ENCODE peak calls at places on chromosomes 1 and 21, in four cellular contexts. W is uterus; P is CD8-positive, alpha-beta memory T cell; S is transverse colon. V is an unnamed sample.

GRCh38 chr1:92961131-92961895 is at the start of gene DIPK1A:
- DNase-seq in P (peak; percentile 70), W (peak; percentile 78), S (peak; percentile 82), V (peak; percentile 75)

GRCh38 chr1:32867151-32867550 is 3.6 kb downstream of the FNDC5 start:
- DNase-seq in P (no peak), W (no peak), S (no peak), V (no peak)

GRCh38 chr1:98327151-98327918 is 334.2 kb upstream of the SNX7 start:
- DNase-seq in S (no peak), P (no peak), W (no peak), V (peak; percentile 88)

GRCh38 chr1:23224721-23225648 is 7.7 kb upstream of the HTR1D start:
- DNase-seq in S (peak; percentile 76), P (no peak), W (no peak), V (peak; percentile 64)

GRCh38 chr1:207321790-207322530 is 482 bp downstream of the CD55 start:
- DNase-seq in S (no peak), P (no peak), W (no peak), V (peak; percentile 9)

GRCh38 chr1:7008331-7008730 is 223.1 kb downstream of the CAMTA1 start:
- DNase-seq in W (no peak), P (no peak), S (no peak), V (no peak)

GRCh38 chr21:28627261-28627660 is 365.4 kb downstream of the LTN1 start:
- DNase-seq in S (no peak), W (no peak), P (no peak), V (no peak)

GRCh38 chr1:23611601-23612327 is 52.5 kb upstream of the ID3 start:
- DNase-seq in P (no peak), S (no peak), W (no peak), V (no peak)

GRCh38 chr1:60575326-60575874 is 501.8 kb upstream of the C1orf87 start:
- DNase-seq in S (no peak), W (no peak), P (no peak), V (no peak)

GRCh38 chr1:159172599-159173291 is 1.3 kb downstream of the CADM3 start:
- DNase-seq in W (no peak), P (no peak), S (no peak), V (no peak)

GRCh38 chr1:178266619-178267066 is 172.7 kb downstream of the RASAL2 start:
- DNase-seq in W (no peak), P (no peak), S (no peak), V (no peak)

GRCh38 chr1:200774735-200775449 is 36.2 kb downstream of the CAMSAP2 start:
- DNase-seq in P (no peak), S (no peak), W (no peak), V (peak; percentile 55)

GRCh38 chr1:28577052-28577678 is 14.9 kb upstream of the RAB42 start:
- DNase-seq in P (no peak), W (no peak), S (no peak), V (no peak)

GRCh38 chr21:36429672-36430546 is 44.7 kb downstream of the CHAF1B start:
- DNase-seq in W (peak; percentile 82), S (peak; percentile 43), P (peak; percentile 42), V (peak; percentile 97)

GRCh38 chr1:18118491-18118890 is 10.9 kb downstream of the IGSF21 start:
- DNase-seq in W (no peak), S (no peak), P (no peak), V (no peak)

GRCh38 chr1:205348559-205349477 is 7.9 kb downstream of the KLHDC8A start:
- DNase-seq in P (no peak), S (no peak), W (no peak), V (no peak)

GRCh38 chr1:85584264-85584781 is 3.8 kb downstream of the CCN1 start:
- DNase-seq in S (no peak), P (no peak), W (no peak), V (peak; percentile 92)

GRCh38 chr1:10909697-10910489 is 102.6 kb upstream of the TARDBP start:
- DNase-seq in P (peak; percentile 72), S (peak; percentile 78), W (peak; percentile 22), V (no peak)

GRCh38 chr1:65581120-65581519 is 160.7 kb downstream of the LEPR start:
- DNase-seq in W (no peak), S (no peak), P (no peak), V (no peak)

GRCh38 chr1:42958488-42959317 is at the start of gene SLC2A1:
- DNase-seq in P (peak; percentile 94), S (peak; percentile 94), W (peak; percentile 77), V (peak; percentile 92)

GRCh38 chr1:42957880-42958487 is 684 bp downstream of the SLC2A1 start:
- DNase-seq in S (peak; percentile 62), W (peak; percentile 45), P (peak; percentile 39), V (peak; percentile 38)

GRCh38 chr1:42957229-42957879 is 1.3 kb downstream of the SLC2A1 start:
- DNase-seq in S (peak; percentile 67), W (no peak), P (no peak), V (no peak)

GRCh38 chr1:42955311-42956063 is 3.2 kb downstream of the SLC2A1 start:
- DNase-seq in W (no peak), P (no peak), S (no peak), V (no peak)

DNA sequence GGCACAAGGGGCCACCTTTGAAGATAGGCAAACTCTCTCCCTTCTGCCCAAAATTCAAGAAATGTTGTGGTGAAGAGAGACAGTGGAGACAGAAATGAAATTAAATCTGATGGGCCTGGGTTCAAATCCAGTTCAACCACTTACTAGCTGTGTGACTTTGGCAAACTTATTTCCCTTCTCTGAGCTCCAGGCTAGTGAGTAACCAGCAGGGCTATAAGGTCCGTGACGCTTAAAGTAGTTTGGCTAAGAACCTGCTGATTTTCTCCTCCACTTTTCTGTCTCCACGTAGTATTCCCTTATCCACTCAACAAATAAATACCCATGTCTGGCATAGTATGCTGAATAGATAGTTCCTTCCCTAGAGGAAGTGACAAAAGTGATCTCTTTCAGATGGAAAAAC is 1.9 kb downstream of the SLC2A1 start:
- DNase-seq in W (no peak), S (no peak), P (no peak), V (no peak)
- H3K4me1 ChIP-seq in W (no peaks in the 10 kb centered on the region), S (peaks cover 48% of the 10 kb centered on the region), P (peaks cover 62% of the 10 kb centered on the region), V (peaks cover 5% of the 10 kb centered on the region)

GRCh38 chr1:160640359-160641123 is 6.3 kb downstream of the SLAMF1 start:
- DNase-seq in W (no peak), S (no peak), P (no peak), V (no peak)

GRCh38 chr1:160637821-160638539 is 8.9 kb downstream of the SLAMF1 start:
- DNase-seq in W (no peak), P (peak; percentile 27), S (no peak), V (peak; percentile 2)

GRCh38 chr1:160639652-160640051 is 7.2 kb downstream of the SLAMF1 start:
- DNase-seq in P (no peak), W (no peak), S (peak; percentile 37), V (no peak)

GRCh38 chr1:160638540-160638857 is 8.3 kb downstream of the SLAMF1 start:
- DNase-seq in S (no peak), W (no peak), P (no peak), V (no peak)

DNA sequence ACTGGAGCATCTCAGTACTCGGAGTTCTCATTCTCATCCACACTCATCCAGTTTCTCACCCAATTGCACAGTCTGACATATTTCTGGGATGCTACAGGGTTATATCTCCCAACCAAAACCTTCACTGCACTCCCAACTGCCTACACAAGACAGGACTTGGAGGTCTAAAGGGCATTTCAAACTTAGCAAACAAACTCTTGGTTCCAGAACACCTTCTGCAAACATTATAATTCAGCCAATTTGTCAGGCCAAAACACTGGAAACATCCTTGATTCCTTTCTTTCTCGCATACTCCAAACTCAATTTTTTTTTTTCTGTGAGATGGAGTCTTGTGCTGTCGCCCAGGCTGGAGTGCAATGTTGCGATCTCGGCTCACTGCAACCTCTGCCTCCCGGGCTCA is 7.9 kb downstream of the SLAMF1 start:
- DNase-seq in P (no peak), S (no peak), W (no peak), V (no peak)
- H3K4me1 ChIP-seq in P (peaks cover 96% of the 10 kb centered on the region), S (peaks cover 10% of the 10 kb centered on the region), W (no peaks in the 10 kb centered on the region), V (no peaks in the 10 kb centered on the region)

GRCh38 chr1:153573351-153573750 is 7.7 kb upstream of the S100A2 start:
- DNase-seq in S (no peak), W (no peak), P (no peak), V (peak; percentile 42)
- H3K4me1 ChIP-seq in S (peaks cover 37% of the 10 kb centered on the region), W (no peaks in the 10 kb centered on the region), P (peaks cover 1% of the 10 kb centered on the region), V (peaks cover 17% of the 10 kb centered on the region)

DNA sequence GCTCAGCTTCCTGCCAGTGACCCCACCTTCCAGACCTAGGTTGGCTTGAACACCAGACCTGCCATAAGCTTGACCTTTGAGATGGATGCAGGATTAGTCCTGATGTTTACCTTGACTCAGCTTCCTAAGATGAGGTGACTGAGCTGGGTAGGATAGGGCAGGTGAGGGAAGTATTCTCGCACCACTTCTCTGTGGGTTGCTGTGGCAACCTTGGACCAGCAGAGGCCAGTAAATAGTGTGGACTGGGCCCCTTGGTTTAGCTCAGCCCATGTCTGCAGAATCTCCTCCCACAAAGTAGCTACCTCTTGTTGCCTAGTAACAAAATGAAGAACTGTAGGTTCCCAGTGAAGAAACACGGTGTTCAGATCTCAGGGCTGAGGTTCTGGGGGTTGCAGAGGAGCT is 8.4 kb downstream of the RPS6KA1 start:
- DNase-seq in P (no peak), S (peak; percentile 60), W (no peak), V (peak; percentile 32)
- H3K4me1 ChIP-seq in P (peaks cover 78% of the 10 kb centered on the region), S (peaks cover 77% of the 10 kb centered on the region), W (no peaks in the 10 kb centered on the region), V (no peaks in the 10 kb centered on the region)

GRCh38 chr1:8870118-8870517 is 8.4 kb downstream of the ENO1 start:
- DNase-seq in W (no peak), P (no peak), S (no peak), V (no peak)
- H3K4me1 ChIP-seq in W (peaks cover 4% of the 10 kb centered on the region), P (peaks cover 40% of the 10 kb centered on the region), S (peaks cover 54% of the 10 kb centered on the region), V (peaks cover 26% of the 10 kb centered on the region)

GRCh38 chr1:16375521-16376359 is 8.7 kb downstream of the SZRD1 start:
- DNase-seq in S (no peak), W (no peak), P (no peak), V (peak; percentile 82)

GRCh38 chr1:16372535-16373340 is 5.7 kb downstream of the SZRD1 start:
- DNase-seq in P (no peak), W (no peak), S (no peak), V (no peak)

GRCh38 chr1:16371725-16372124 is 4.7 kb downstream of the SZRD1 start:
- DNase-seq in S (no peak), W (no peak), P (no peak), V (no peak)

GRCh38 chr1:16376971-16377370 is 9.9 kb downstream of the SZRD1 start:
- DNase-seq in S (no peak), W (no peak), P (no peak), V (no peak)

DNA sequence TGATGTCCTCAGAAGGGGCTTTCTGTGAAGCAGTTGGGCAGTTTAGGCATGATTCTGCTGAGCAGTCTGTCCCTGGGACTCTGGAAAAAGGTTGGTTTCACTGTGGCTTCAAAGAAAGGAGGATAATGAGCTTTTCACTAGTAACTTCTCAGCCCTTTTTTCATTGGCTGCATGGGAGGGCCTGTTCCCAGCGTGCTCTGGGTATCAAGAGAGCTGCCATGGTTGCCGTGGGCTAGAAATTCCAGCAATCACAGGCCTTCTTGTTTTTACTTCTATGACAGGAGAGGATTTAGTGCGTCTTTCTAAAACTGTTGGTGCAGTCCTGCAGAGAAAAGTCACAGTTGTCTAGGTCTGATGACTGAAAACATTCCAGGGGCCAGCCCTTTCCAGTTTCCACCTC is 7.2 kb downstream of the SZRD1 start:
- DNase-seq in S (no peak), P (no peak), W (no peak), V (no peak)
- H3K4me1 ChIP-seq in S (peaks cover 76% of the 10 kb centered on the region), P (peaks cover 82% of the 10 kb centered on the region), W (peaks cover 6% of the 10 kb centered on the region), V (peaks cover 28% of the 10 kb centered on the region)

V was measured in fibroblast of lung.